ENCODE peak calls at places on chromosomes 6 and 20, in ten cellular contexts. O is amniotic epithelial cell, Y is NCI-H1092, L is fibroblast of the conjunctiva, T is SW480, K is A549, G is T-helper 9 cell, U is myocyte, A is immature natural killer cell, E is HFF-Myc. B is an unnamed sample.
A peak's percentile ranks its signal among the peaks of the same experiment; 100 is the strongest.

GRCh38 chr6:121838842-121839241 is 403.4 kb downstream of the GJA1 start:
- DNase-seq in O (peak; percentile 98), Y (no peak), L (no peak), T (peak; percentile 22), K (no peak), G (no peak), U (peak; percentile 84), A (no peak), E (no peak), B (no peak)

GRCh38 chr20:815914-816606 is 17.5 kb upstream of the FAM110A start:
- DNase-seq in O (peak; percentile 28), Y (peak; percentile 46), L (peak; percentile 30), T (peak; percentile 71), K (peak; percentile 76), G (peak; percentile 58), U (peak; percentile 68), A (peak; percentile 65), E (peak; percentile 29), B (peak; percentile 42)

GRCh38 chr6:110401585-110402176 is 13.7 kb downstream of the DDO start:
- DNase-seq in O (no peak), Y (no peak), L (no peak), T (no peak), K (no peak), G (no peak), U (no peak), A (no peak), E (no peak), B (no peak)

GRCh38 chr6:52216932-52217331 is 27.4 kb downstream of the IL17F start:
- DNase-seq in O (no peak), Y (no peak), L (no peak), T (no peak), K (no peak), G (no peak), U (no peak), A (no peak), E (no peak), B (no peak)

GRCh38 chr6:170124836-170125235 is 166.0 kb downstream of the DLL1 start:
- DNase-seq in O (no peak), Y (no peak), L (no peak), T (peak; percentile 54), K (no peak), G (no peak), U (no peak), A (no peak), E (no peak), B (no peak)

GRCh38 chr6:7086488-7086887 is 21.3 kb upstream of the RREB1 start:
- DNase-seq in O (no peak), Y (no peak), L (no peak), T (no peak), K (no peak), G (no peak), U (no peak), A (peak; percentile 36), E (no peak), B (peak; percentile 22)

GRCh38 chr6:147906361-147906760 is 397.9 kb downstream of the SAMD5 start:
- DNase-seq in O (no peak), Y (no peak), L (no peak), T (no peak), K (no peak), G (no peak), U (peak; percentile 90), A (no peak), E (no peak), B (no peak)

GRCh38 chr6:79544299-79544927 is 7.2 kb upstream of the LCA5 start:
- DNase-seq in O (peak; percentile 83), Y (no peak), L (no peak), T (no peak), K (no peak), G (no peak), U (peak; percentile 38), A (no peak), E (no peak), B (no peak)

GRCh38 chr6:1686117-1687098 is 76.7 kb downstream of the FOXC1 start:
- DNase-seq in O (peak; percentile 47), Y (no peak), L (peak; percentile 90), T (peak; percentile 33), K (no peak), G (no peak), U (peak; percentile 97), A (no peak), E (peak; percentile 91), B (no peak)

GRCh38 chr6:158669145-158670035 is 19.5 kb downstream of the SYTL3 start:
- DNase-seq in O (peak; percentile 80), Y (no peak), L (no peak), T (no peak), K (no peak), G (no peak), U (peak; percentile 62), A (no peak), E (no peak), B (no peak)

GRCh38 chr20:24838551-24839530 is 110.2 kb upstream of the CST7 start:
- DNase-seq in O (no peak), Y (no peak), L (no peak), T (no peak), K (no peak), G (no peak), U (peak; percentile 11), A (no peak), E (no peak), B (no peak)

GRCh38 chr20:57439432-57439831 is 48.2 kb downstream of the RBM38 start:
- DNase-seq in O (no peak), Y (peak; percentile 83), L (no peak), T (peak; percentile 74), K (peak; percentile 29), G (no peak), U (peak; percentile 33), A (no peak), E (no peak), B (no peak)

GRCh38 chr6:49720372-49720771 is 7.0 kb upstream of the CRISP2 start:
- DNase-seq in O (no peak), Y (no peak), L (no peak), T (no peak), K (no peak), G (no peak), U (no peak), A (no peak), E (no peak), B (no peak)

GRCh38 chr20:347317-347639 is 367 bp downstream of the NRSN2 start:
- DNase-seq in O (no peak), Y (no peak), L (no peak), T (no peak), K (no peak), G (no peak), U (no peak), A (no peak), E (no peak), B (no peak)

GRCh38 chr20:37393196-37393862 is 47.4 kb downstream of the SRC start:
- DNase-seq in O (no peak), Y (no peak), L (no peak), T (no peak), K (no peak), G (no peak), U (no peak), A (no peak), E (no peak), B (no peak)

GRCh38 chr6:38673397-38674165 is 29.4 kb downstream of the GLO1 start:
- DNase-seq in O (no peak), Y (no peak), L (no peak), T (no peak), K (no peak), G (no peak), U (no peak), A (no peak), E (no peak), B (no peak)

GRCh38 chr6:75492769-75493168 is 831 bp downstream of the FILIP1 start:
- DNase-seq in O (no peak), Y (no peak), L (no peak), T (no peak), K (peak; percentile 63), G (no peak), U (no peak), A (no peak), E (no peak), B (no peak)

GRCh38 chr6:137498488-137499219 is 4.5 kb upstream of the OLIG3 start:
- DNase-seq in O (no peak), Y (no peak), L (no peak), T (no peak), K (no peak), G (no peak), U (no peak), A (no peak), E (no peak), B (no peak)

GRCh38 chr6:109740787-109741186 is 49.7 kb downstream of the FIG4 start:
- DNase-seq in O (no peak), Y (no peak), L (no peak), T (no peak), K (no peak), G (no peak), U (no peak), A (no peak), E (no peak), B (no peak)